ENCODE peak calls at places on chromosomes 16 and 17, in four cellular contexts. E is CD8-positive, alpha-beta T cell; R is memory B cell; K is HTR-8/SVneo. P is an unnamed sample.

GRCh38 chr16:89720520-89720858 is 209 bp downstream of the VPS9D1 start:
- DNase-seq in E (no peak), R (no peak), K (peak), P (no peak)

GRCh38 chr17:57459286-57459915 is 203.1 kb downstream of the MSI2 start:
- DNase-seq in E (no peak), R (no peak), K (peak), P (peak)

GRCh38 chr17:64063766-64064224 is 43.4 kb upstream of the ICAM2 start:
- DNase-seq in E (peak), R (no peak), K (peak), P (peak)

GRCh38 chr16:894841-895240 is 75.9 kb downstream of the LMF1 start:
- DNase-seq in E (no peak), R (no peak), K (no peak), P (no peak)

GRCh38 chr16:57048095-57048494 is 44.3 kb upstream of the CPNE2 start:
- DNase-seq in E (no peak), R (no peak), K (no peak), P (no peak)

GRCh38 chr17:78117027-78117981 is 11.3 kb downstream of the TMC6 start:
- DNase-seq in E (peak), R (no peak), K (no peak), P (no peak)

GRCh38 chr16:76343761-76344160 is 66.6 kb downstream of the CNTNAP4 start:
- DNase-seq in E (no peak), R (no peak), K (no peak), P (no peak)

GRCh38 chr16:30853758-30854157 is 40.1 kb downstream of the BCL7C start:
- DNase-seq in E (no peak), R (no peak), K (no peak), P (no peak)

GRCh38 chr16:22915003-22915402 is 101.0 kb downstream of the HS3ST2 start:
- DNase-seq in E (no peak), R (no peak), K (no peak), P (no peak)

GRCh38 chr17:4576729-4577322 is 7.5 kb upstream of the SMTNL2 start:
- DNase-seq in E (no peak), R (no peak), K (no peak), P (no peak)

GRCh38 chr17:40100419-40100668 is at the start of gene NR1D1:
- DNase-seq in E (no peak), R (no peak), K (no peak), P (no peak)

GRCh38 chr17:71188811-71189492 is 931.9 kb upstream of the SOX9 start:
- DNase-seq in E (no peak), R (no peak), K (peak), P (peak)

GRCh38 chr17:17941015-17941414 is 31.2 kb downstream of the TOM1L2 start:
- DNase-seq in E (no peak), R (no peak), K (no peak), P (no peak)

GRCh38 chr17:39222151-39222550 is 3.6 kb downstream of the STAC2 start:
- DNase-seq in E (no peak), R (no peak), K (no peak), P (peak)

GRCh38 chr17:1003972-1004768 is 7.2 kb downstream of the TIMM22 start:
- DNase-seq in E (no peak), R (no peak), K (no peak), P (no peak)

GRCh38 chr17:45929344-45929743 is 35.0 kb downstream of the MAPT start:
- DNase-seq in E (no peak), R (no peak), K (no peak), P (no peak)

GRCh38 chr17:50117202-50118040 is 12.5 kb downstream of the SAMD14 start:
- DNase-seq in E (peak), R (peak), K (no peak), P (peak)

GRCh38 chr17:74998783-74999182 is 11.4 kb downstream of the CDR2L start:
- DNase-seq in E (no peak), R (no peak), K (no peak), P (no peak)

GRCh38 chr16:84687715-84688114 is 12.1 kb upstream of the USP10 start:
- DNase-seq in E (no peak), R (peak), K (no peak), P (peak)

GRCh38 chr17:82076018-82076784 is 10.6 kb upstream of the DUS1L start:
- DNase-seq in E (no peak), R (no peak), K (no peak), P (no peak)

GRCh38 chr17:77796201-77796860 is 162.2 kb upstream of the TNRC6C start:
- DNase-seq in E (no peak), R (no peak), K (no peak), P (no peak)

GRCh38 chr16:66382171-66382965 is 15.9 kb downstream of the CDH5 start:
- DNase-seq in E (no peak), R (no peak), K (peak), P (peak)

GRCh38 chr17:44927696-44928095 is 12.4 kb upstream of the GFAP start:
- DNase-seq in E (no peak), R (no peak), K (no peak), P (no peak)

GRCh38 chr17:81004336-81005015 is 12.8 kb downstream of the CHMP6 start:
- DNase-seq in E (no peak), R (no peak), K (no peak), P (no peak)

GRCh38 chr16:8581923-8582580 is 8.3 kb downstream of the TMEM114 start:
- DNase-seq in E (no peak), R (no peak), K (no peak), P (no peak)

GRCh38 chr17:72063262-72063661 is 57.6 kb upstream of the SOX9 start:
- DNase-seq in E (no peak), R (no peak), K (no peak), P (no peak)

GRCh38 chr16:53449816-53450517 is 15.7 kb downstream of the RBL2 start:
- DNase-seq in E (no peak), R (no peak), K (no peak), P (no peak)

GRCh38 chr16:70709457-70709856 is 23.6 kb upstream of the MTSS2 start:
- DNase-seq in E (no peak), R (no peak), K (no peak), P (no peak)

GRCh38 chr17:42891539-42892152 is 9.0 kb upstream of the G6PC1 start:
- DNase-seq in E (no peak), R (no peak), K (no peak), P (no peak)

GRCh38 chr16:20741555-20742285 is at the start of gene THUMPD1:
- DNase-seq in E (peak), R (peak), K (peak), P (peak)

GRCh38 chr17:45852535-45853297 is 8.0 kb downstream of the SPPL2C start:
- DNase-seq in E (peak), R (peak), K (peak), P (peak)

GRCh38 chr16:85557976-85558589 is 55.0 kb upstream of the GSE1 start:
- DNase-seq in E (peak), R (no peak), K (no peak), P (peak)

GRCh38 chr16:1154291-1154886 is 1.5 kb downstream of the CACNA1H start:
- DNase-seq in E (no peak), R (no peak), K (no peak), P (no peak)

GRCh38 chr16:5025171-5025632 is 8.5 kb downstream of the NAGPA start:
- DNase-seq in E (no peak), R (no peak), K (no peak), P (no peak)

GRCh38 chr17:72891627-72892026 is 200.9 kb downstream of the SLC39A11 start:
- DNase-seq in E (no peak), R (no peak), K (no peak), P (no peak)

GRCh38 chr16:21263640-21264211 is 14.4 kb downstream of the CRYM start:
- DNase-seq in E (no peak), R (no peak), K (no peak), P (peak)

GRCh38 chr17:41863074-41863843 is 2.0 kb downstream of the KLHL11 start:
- DNase-seq in E (peak), R (no peak), K (no peak), P (no peak)

GRCh38 chr17:16285646-16286008 is 67.6 kb downstream of the CENPV start:
- DNase-seq in E (no peak), R (no peak), K (no peak), P (no peak)

GRCh38 chr17:33977729-33978514 is 277.2 kb upstream of the CCL2 start:
- DNase-seq in E (no peak), R (no peak), K (no peak), P (no peak)

GRCh38 chr17:74446551-74447500 is 14.9 kb downstream of the GPRC5C start:
- DNase-seq in E (no peak), R (no peak), K (no peak), P (no peak)

P was measured in SW480.